ENCODE peak calls at places on chromosome 6, in four cellular contexts. C is mesothelial cell of epicardium, E is breast epithelium, A is GM06990. K is an unnamed sample.

GRCh38 chr6:64294034-64294433 is 658.4 kb downstream of the PHF3 start:
- DNase-seq in C (no peak), E (no peak), A (no peak), K (no peak)

GRCh38 chr6:127869772-127870404 is 31.0 kb downstream of the THEMIS start:
- DNase-seq in C (no peak), E (no peak), A (no peak), K (no peak)

GRCh38 chr6:31597006-31597405 is 4.2 kb upstream of the NCR3 start:
- DNase-seq in C (no peak), E (no peak), A (no peak), K (no peak)

GRCh38 chr6:166330612-166331011 is 11.7 kb downstream of the SFT2D1 start:
- DNase-seq in C (no peak), E (no peak), A (no peak), K (no peak)

GRCh38 chr6:138499303-138499991 is at the start of gene NHSL1:
- DNase-seq in C (no peak), E (no peak), A (peak), K (peak)

GRCh38 chr6:155040154-155040553 is 45.0 kb downstream of the TIAM2 start:
- DNase-seq in C (no peak), E (no peak), A (no peak), K (no peak)

GRCh38 chr6:1991332-1991878 is 254.0 kb downstream of the GMDS start:
- DNase-seq in C (no peak), E (no peak), A (no peak), K (no peak)

GRCh38 chr6:148147431-148147830 is 195.2 kb upstream of the SASH1 start:
- DNase-seq in C (no peak), E (no peak), A (no peak), K (no peak)

GRCh38 chr6:147900191-147900830 is 391.8 kb downstream of the SAMD5 start:
- DNase-seq in C (no peak), E (no peak), A (no peak), K (no peak)

GRCh38 chr6:160222491-160222890 is 36.1 kb downstream of the SLC22A2 start:
- DNase-seq in C (no peak), E (no peak), A (no peak), K (no peak)

GRCh38 chr6:160217863-160218262 is 40.8 kb downstream of the SLC22A2 start:
- DNase-seq in C (no peak), E (no peak), A (no peak), K (no peak)

GRCh38 chr6:160221918-160222317 is 36.7 kb downstream of the SLC22A2 start:
- DNase-seq in C (no peak), E (no peak), A (no peak), K (no peak)

GRCh38 chr6:160224599-160225237 is 33.9 kb downstream of the SLC22A2 start:
- DNase-seq in C (no peak), E (no peak), A (no peak), K (no peak)

DNA sequence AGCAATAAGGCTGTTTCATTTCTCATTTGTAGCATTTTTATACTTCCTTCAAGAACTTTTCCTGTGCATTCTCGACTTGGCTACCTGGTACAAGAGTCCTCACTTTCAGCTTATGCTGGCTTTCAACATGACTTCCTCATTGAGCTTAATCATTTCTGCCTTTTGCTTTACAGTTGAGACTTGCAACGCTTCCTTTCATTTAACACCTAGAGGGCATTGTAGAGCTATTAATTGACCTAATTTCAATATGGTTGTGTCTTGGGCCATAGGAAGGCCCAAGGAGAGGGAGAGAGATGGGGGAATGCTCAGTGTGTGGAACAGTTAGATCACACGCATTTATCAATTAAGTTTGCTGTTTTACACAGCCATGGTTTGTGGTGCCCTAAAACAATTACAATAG is 37.2 kb downstream of the SLC22A2 start:
- DNase-seq in C (no peak), E (no peak), A (no peak), K (no peak)
- TF ChIP-seq CTCF in C (no peak), E (no peak), A (peak), K (no peak)

DNA sequence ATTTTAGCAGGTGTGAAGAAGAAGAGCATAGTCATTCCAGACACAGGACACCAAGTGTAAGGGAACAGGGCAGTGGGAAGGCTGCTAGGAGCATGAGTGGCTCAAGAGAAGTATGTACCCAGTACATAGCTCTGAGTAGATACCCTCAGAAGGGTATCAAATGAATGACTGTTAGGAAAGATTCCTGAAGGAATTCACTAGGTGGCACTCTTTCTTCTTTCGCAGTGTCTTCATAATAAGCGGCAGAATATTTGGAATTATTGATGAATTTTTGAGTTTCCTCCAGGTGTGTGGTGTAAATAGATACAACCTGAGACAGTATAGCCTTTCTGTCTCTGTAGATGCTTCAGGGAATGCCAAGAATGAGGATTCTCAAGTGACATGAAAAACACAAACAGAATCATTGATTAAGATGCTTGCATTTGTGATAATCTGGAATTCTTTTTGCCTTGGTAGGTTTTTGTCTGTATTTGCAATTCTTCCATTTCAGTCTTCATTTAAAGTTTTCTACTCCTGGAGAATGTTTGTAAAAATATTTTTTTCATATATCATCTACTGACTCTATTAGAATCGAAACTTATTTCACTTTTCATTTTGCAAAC is 264.3 kb upstream of the RIMS1 start:
- DNase-seq in C (no peak), E (no peak), A (no peak), K (no peak)
- TF ChIP-seq CTCF in C (no peak), E (no peak), A (peak), K (peak)

DNA sequence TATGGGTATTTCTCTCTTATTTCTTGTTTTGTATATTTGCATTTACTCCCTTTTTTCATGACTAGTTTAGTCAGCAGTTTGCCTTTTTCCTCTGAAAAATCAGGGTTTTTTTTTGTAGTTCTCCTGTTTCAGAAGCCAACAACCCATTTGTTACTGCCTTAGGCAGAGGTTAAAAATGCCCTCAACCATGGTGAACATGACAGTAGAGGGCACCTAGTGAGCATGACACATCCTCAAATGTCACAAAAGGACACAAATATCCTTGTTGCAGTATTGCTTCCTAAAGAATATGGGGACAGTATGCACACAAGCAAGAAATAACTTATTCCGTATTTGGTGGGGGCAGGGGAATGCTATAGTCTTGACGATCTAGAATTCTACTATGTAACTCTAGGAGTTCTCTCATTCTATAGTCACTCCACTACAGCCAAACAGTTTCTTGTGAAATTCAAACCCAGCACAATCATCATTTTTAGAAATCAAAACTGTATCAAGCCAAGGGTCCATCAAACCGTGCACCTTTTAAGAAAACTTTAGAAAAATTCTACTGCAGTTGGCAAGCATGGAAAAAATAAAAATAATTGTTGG is 47.0 kb downstream of the GOPC start:
- DNase-seq in C (no peak), E (no peak), A (no peak), K (no peak)
- TF ChIP-seq CTCF in C (no peak), E (no peak), A (no peak), K (no peak)

GRCh38 chr6:8060346-8060745 is 3.8 kb downstream of the BLOC1S5 start:
- DNase-seq in C (no peak), E (no peak), A (no peak), K (no peak)

GRCh38 chr6:8057793-8058192 is 6.4 kb downstream of the BLOC1S5 start:
- DNase-seq in C (no peak), E (no peak), A (no peak), K (no peak)

GRCh38 chr6:8057263-8057662 is 6.9 kb downstream of the BLOC1S5 start:
- DNase-seq in C (no peak), E (no peak), A (no peak), K (no peak)

GRCh38 chr6:8061736-8062135 is 2.5 kb downstream of the BLOC1S5 start:
- DNase-seq in C (no peak), E (no peak), A (no peak), K (no peak)

DNA sequence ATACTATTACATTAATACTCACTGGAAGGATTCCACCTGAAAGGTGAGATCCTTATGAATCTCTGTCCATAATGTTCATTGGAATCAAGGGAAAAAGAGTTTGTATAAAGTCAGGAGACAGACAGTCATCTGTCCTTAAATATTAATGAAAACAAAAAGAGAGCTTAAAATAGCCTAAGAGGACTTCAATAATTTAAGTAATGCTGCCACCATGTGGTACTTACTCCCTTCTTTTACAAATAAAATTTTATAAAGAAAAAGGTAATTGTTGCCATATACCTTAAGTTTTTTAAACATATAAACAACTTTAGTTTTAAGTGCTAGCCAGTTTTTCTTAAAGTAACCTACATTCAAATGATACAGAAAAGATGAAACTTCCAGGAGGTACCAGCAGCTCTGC is 5.1 kb downstream of the BLOC1S5 start:
- DNase-seq in C (no peak), E (no peak), A (no peak), K (no peak)
- TF ChIP-seq CTCF in C (peak), E (no peak), A (peak), K (peak)

DNA sequence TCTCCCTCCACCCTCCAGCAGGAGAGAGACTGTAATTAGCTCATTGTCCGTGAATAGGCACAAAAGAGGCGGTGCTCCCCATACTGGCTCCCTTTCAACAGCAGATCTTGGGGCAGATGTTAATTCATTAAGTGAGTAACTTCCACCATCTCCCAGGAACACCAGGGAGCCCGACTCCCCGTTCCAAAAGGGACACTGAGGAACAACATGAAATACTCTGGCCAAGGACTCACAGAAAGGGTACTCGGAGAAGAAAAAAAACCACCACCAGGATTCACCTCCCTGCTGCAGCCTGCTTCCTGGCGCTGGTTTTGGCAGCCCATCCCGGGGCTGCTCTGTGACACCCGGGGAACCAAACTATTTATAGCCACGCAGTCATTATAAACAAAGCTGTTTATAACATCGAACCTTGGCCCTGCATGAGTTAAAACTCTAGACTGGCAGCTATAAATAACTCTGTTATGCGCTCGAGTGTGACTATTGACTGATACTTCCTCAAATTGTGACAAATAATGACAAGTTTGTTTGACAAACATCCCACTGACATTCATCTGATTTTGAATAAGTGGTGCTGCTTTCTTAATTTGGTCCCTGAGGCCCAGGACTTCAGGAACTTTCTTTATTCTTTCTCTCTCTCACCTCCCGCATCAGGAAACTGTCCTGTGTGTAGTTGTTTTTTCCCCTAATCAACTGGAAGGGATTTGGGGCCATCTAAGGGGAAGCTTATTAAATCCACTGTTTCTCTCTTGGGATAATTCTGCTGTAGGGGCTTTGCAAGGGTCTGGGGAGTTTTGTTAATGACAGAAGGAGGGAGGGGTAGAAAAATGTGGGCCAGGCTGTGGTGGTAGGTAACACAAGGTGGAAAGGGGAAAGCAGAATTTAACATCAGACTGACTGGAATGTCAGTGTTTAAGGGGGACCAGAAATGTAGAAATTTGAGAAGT is 521.6 kb downstream of the CD83 start:
- DNase-seq in C (no peak), E (peak), A (peak), K (peak)
- TF ChIP-seq CTCF in C (no peak), E (no peak), A (no peak), K (no peak)

K was measured in GM10248.